ENCODE peak calls at places on chromosomes 5 and 9, in five cellular contexts. One of them, this sample, is unnamed.

GRCh38 chr9:89668216-89668867 is 63.5 kb downstream of the GADD45G start:
- DNase-seq in CD8-positive, alpha-beta memory T cell: peak
- DNase-seq in foreskin fibroblast: no peak
- DNase-seq in stimulated activated CD8-positive, alpha-beta memory T cell treated with anti-CD3 and anti-CD28 coated beads, Interleukin-2, amount 100 ng/mL, for 1 hour: no peak
- DNase-seq in bronchial epithelial cell: no peak
- DNase-seq in this sample: peak

GRCh38 chr9:89606049-89606481 is 1.3 kb downstream of the GADD45G start:
- DNase-seq in bronchial epithelial cell: peak
- DNase-seq in foreskin fibroblast: peak
- DNase-seq in CD8-positive, alpha-beta memory T cell: no peak
- DNase-seq in stimulated activated CD8-positive, alpha-beta memory T cell treated with anti-CD3 and anti-CD28 coated beads, Interleukin-2, amount 100 ng/mL, for 1 hour: peak
- DNase-seq in this sample: no peak

GRCh38 chr5:10712574-10713366 is 48.3 kb downstream of the DAP start:
- DNase-seq in stimulated activated CD8-positive, alpha-beta memory T cell treated with anti-CD3 and anti-CD28 coated beads, Interleukin-2, amount 100 ng/mL, for 1 hour: no peak
- DNase-seq in CD8-positive, alpha-beta memory T cell: no peak
- DNase-seq in foreskin fibroblast: no peak
- DNase-seq in bronchial epithelial cell: no peak
- DNase-seq in this sample: no peak

GRCh38 chr9:134307223-134307600 is 19.0 kb upstream of the RXRA start:
- DNase-seq in CD8-positive, alpha-beta memory T cell: peak
- DNase-seq in bronchial epithelial cell: no peak
- DNase-seq in foreskin fibroblast: no peak
- DNase-seq in stimulated activated CD8-positive, alpha-beta memory T cell treated with anti-CD3 and anti-CD28 coated beads, Interleukin-2, amount 100 ng/mL, for 1 hour: no peak
- DNase-seq in this sample: no peak

GRCh38 chr9:34501889-34502425 is 20.8 kb downstream of the ENHO start:
- DNase-seq in stimulated activated CD8-positive, alpha-beta memory T cell treated with anti-CD3 and anti-CD28 coated beads, Interleukin-2, amount 100 ng/mL, for 1 hour: no peak
- DNase-seq in foreskin fibroblast: peak
- DNase-seq in CD8-positive, alpha-beta memory T cell: no peak
- DNase-seq in bronchial epithelial cell: no peak
- DNase-seq in this sample: no peak

GRCh38 chr9:113215142-113215541 is 5.9 kb downstream of the FKBP15 start:
- DNase-seq in bronchial epithelial cell: peak
- DNase-seq in CD8-positive, alpha-beta memory T cell: no peak
- DNase-seq in stimulated activated CD8-positive, alpha-beta memory T cell treated with anti-CD3 and anti-CD28 coated beads, Interleukin-2, amount 100 ng/mL, for 1 hour: no peak
- DNase-seq in foreskin fibroblast: peak
- DNase-seq in this sample: no peak

GRCh38 chr9:30670805-30671562 is 1713.5 kb upstream of the ACO1 start:
- DNase-seq in stimulated activated CD8-positive, alpha-beta memory T cell treated with anti-CD3 and anti-CD28 coated beads, Interleukin-2, amount 100 ng/mL, for 1 hour: no peak
- DNase-seq in CD8-positive, alpha-beta memory T cell: no peak
- DNase-seq in foreskin fibroblast: no peak
- DNase-seq in bronchial epithelial cell: no peak
- DNase-seq in this sample: no peak

GRCh38 chr9:16514131-16514530 is 356.3 kb downstream of the BNC2 start:
- DNase-seq in foreskin fibroblast: no peak
- DNase-seq in CD8-positive, alpha-beta memory T cell: no peak
- DNase-seq in stimulated activated CD8-positive, alpha-beta memory T cell treated with anti-CD3 and anti-CD28 coated beads, Interleukin-2, amount 100 ng/mL, for 1 hour: no peak
- DNase-seq in bronchial epithelial cell: no peak
- DNase-seq in this sample: no peak

GRCh38 chr9:83477571-83477970 is 60.6 kb downstream of the FRMD3 start:
- DNase-seq in CD8-positive, alpha-beta memory T cell: no peak
- DNase-seq in foreskin fibroblast: peak
- DNase-seq in bronchial epithelial cell: peak
- DNase-seq in stimulated activated CD8-positive, alpha-beta memory T cell treated with anti-CD3 and anti-CD28 coated beads, Interleukin-2, amount 100 ng/mL, for 1 hour: no peak
- DNase-seq in this sample: no peak

GRCh38 chr5:83562817-83563557 is 91.4 kb downstream of the VCAN start:
- DNase-seq in foreskin fibroblast: peak
- DNase-seq in stimulated activated CD8-positive, alpha-beta memory T cell treated with anti-CD3 and anti-CD28 coated beads, Interleukin-2, amount 100 ng/mL, for 1 hour: no peak
- DNase-seq in bronchial epithelial cell: no peak
- DNase-seq in CD8-positive, alpha-beta memory T cell: no peak
- DNase-seq in this sample: no peak

GRCh38 chr5:149221731-149222342 is 49.8 kb upstream of the AFAP1L1 start:
- DNase-seq in foreskin fibroblast: no peak
- DNase-seq in bronchial epithelial cell: no peak
- DNase-seq in CD8-positive, alpha-beta memory T cell: no peak
- DNase-seq in stimulated activated CD8-positive, alpha-beta memory T cell treated with anti-CD3 and anti-CD28 coated beads, Interleukin-2, amount 100 ng/mL, for 1 hour: no peak
- DNase-seq in this sample: no peak

GRCh38 chr9:16352791-16353401 is 517.6 kb downstream of the BNC2 start:
- DNase-seq in foreskin fibroblast: peak
- DNase-seq in CD8-positive, alpha-beta memory T cell: no peak
- DNase-seq in stimulated activated CD8-positive, alpha-beta memory T cell treated with anti-CD3 and anti-CD28 coated beads, Interleukin-2, amount 100 ng/mL, for 1 hour: no peak
- DNase-seq in bronchial epithelial cell: peak
- DNase-seq in this sample: no peak

GRCh38 chr5:51033215-51033614 is 350.0 kb upstream of the ISL1 start:
- DNase-seq in CD8-positive, alpha-beta memory T cell: no peak
- DNase-seq in bronchial epithelial cell: no peak
- DNase-seq in foreskin fibroblast: no peak
- DNase-seq in stimulated activated CD8-positive, alpha-beta memory T cell treated with anti-CD3 and anti-CD28 coated beads, Interleukin-2, amount 100 ng/mL, for 1 hour: no peak
- DNase-seq in this sample: no peak

GRCh38 chr5:108983456-108984092 is 235.9 kb downstream of the FER start:
- DNase-seq in stimulated activated CD8-positive, alpha-beta memory T cell treated with anti-CD3 and anti-CD28 coated beads, Interleukin-2, amount 100 ng/mL, for 1 hour: no peak
- DNase-seq in bronchial epithelial cell: no peak
- DNase-seq in CD8-positive, alpha-beta memory T cell: no peak
- DNase-seq in foreskin fibroblast: peak
- DNase-seq in this sample: no peak

GRCh38 chr5:8770431-8770830 is 775.4 kb downstream of the SEMA5A start:
- DNase-seq in bronchial epithelial cell: peak
- DNase-seq in CD8-positive, alpha-beta memory T cell: no peak
- DNase-seq in foreskin fibroblast: peak
- DNase-seq in stimulated activated CD8-positive, alpha-beta memory T cell treated with anti-CD3 and anti-CD28 coated beads, Interleukin-2, amount 100 ng/mL, for 1 hour: no peak
- DNase-seq in this sample: no peak

GRCh38 chr5:59583810-59584562 is 309.5 kb downstream of the PDE4D start:
- DNase-seq in bronchial epithelial cell: no peak
- DNase-seq in CD8-positive, alpha-beta memory T cell: no peak
- DNase-seq in stimulated activated CD8-positive, alpha-beta memory T cell treated with anti-CD3 and anti-CD28 coated beads, Interleukin-2, amount 100 ng/mL, for 1 hour: no peak
- DNase-seq in foreskin fibroblast: peak
- DNase-seq in this sample: no peak

GRCh38 chr5:74685979-74686631 is 1.1 kb downstream of the HEXB start:
- DNase-seq in CD8-positive, alpha-beta memory T cell: no peak
- DNase-seq in foreskin fibroblast: peak
- DNase-seq in stimulated activated CD8-positive, alpha-beta memory T cell treated with anti-CD3 and anti-CD28 coated beads, Interleukin-2, amount 100 ng/mL, for 1 hour: peak
- DNase-seq in bronchial epithelial cell: no peak
- DNase-seq in this sample: no peak

GRCh38 chr5:18069790-18070189 is 435.5 kb downstream of the TAF11L14 start:
- DNase-seq in bronchial epithelial cell: no peak
- DNase-seq in CD8-positive, alpha-beta memory T cell: no peak
- DNase-seq in foreskin fibroblast: no peak
- DNase-seq in stimulated activated CD8-positive, alpha-beta memory T cell treated with anti-CD3 and anti-CD28 coated beads, Interleukin-2, amount 100 ng/mL, for 1 hour: no peak
- DNase-seq in this sample: no peak

GRCh38 chr5:169745441-169746146 is 108.5 kb downstream of the DOCK2 start:
- DNase-seq in bronchial epithelial cell: peak
- DNase-seq in stimulated activated CD8-positive, alpha-beta memory T cell treated with anti-CD3 and anti-CD28 coated beads, Interleukin-2, amount 100 ng/mL, for 1 hour: no peak
- DNase-seq in CD8-positive, alpha-beta memory T cell: no peak
- DNase-seq in foreskin fibroblast: peak
- DNase-seq in this sample: no peak

GRCh38 chr5:39108987-39109386 is 34.8 kb upstream of the RICTOR start:
- DNase-seq in bronchial epithelial cell: no peak
- DNase-seq in CD8-positive, alpha-beta memory T cell: no peak
- DNase-seq in stimulated activated CD8-positive, alpha-beta memory T cell treated with anti-CD3 and anti-CD28 coated beads, Interleukin-2, amount 100 ng/mL, for 1 hour: no peak
- DNase-seq in foreskin fibroblast: no peak
- DNase-seq in this sample: no peak

GRCh38 chr5:32760091-32760509 is 49.0 kb downstream of the NPR3 start:
- DNase-seq in CD8-positive, alpha-beta memory T cell: no peak
- DNase-seq in stimulated activated CD8-positive, alpha-beta memory T cell treated with anti-CD3 and anti-CD28 coated beads, Interleukin-2, amount 100 ng/mL, for 1 hour: no peak
- DNase-seq in foreskin fibroblast: peak
- DNase-seq in bronchial epithelial cell: peak
- DNase-seq in this sample: no peak

GRCh38 chr5:95564450-95564849 is 9.5 kb downstream of the ARSK start:
- DNase-seq in foreskin fibroblast: no peak
- DNase-seq in bronchial epithelial cell: no peak
- DNase-seq in CD8-positive, alpha-beta memory T cell: no peak
- DNase-seq in stimulated activated CD8-positive, alpha-beta memory T cell treated with anti-CD3 and anti-CD28 coated beads, Interleukin-2, amount 100 ng/mL, for 1 hour: no peak
- DNase-seq in this sample: no peak

GRCh38 chr5:14428302-14429081 is 153.1 kb upstream of the OTULINL start:
- DNase-seq in stimulated activated CD8-positive, alpha-beta memory T cell treated with anti-CD3 and anti-CD28 coated beads, Interleukin-2, amount 100 ng/mL, for 1 hour: no peak
- DNase-seq in foreskin fibroblast: peak
- DNase-seq in CD8-positive, alpha-beta memory T cell: no peak
- DNase-seq in bronchial epithelial cell: peak
- DNase-seq in this sample: no peak

GRCh38 chr5:172770374-172770674 is 671 bp downstream of the DUSP1 start:
- DNase-seq in stimulated activated CD8-positive, alpha-beta memory T cell treated with anti-CD3 and anti-CD28 coated beads, Interleukin-2, amount 100 ng/mL, for 1 hour: no peak
- DNase-seq in CD8-positive, alpha-beta memory T cell: no peak
- DNase-seq in bronchial epithelial cell: no peak
- DNase-seq in foreskin fibroblast: peak
- DNase-seq in this sample: no peak

GRCh38 chr9:21681641-21682040 is 120.8 kb upstream of the MTAP start:
- DNase-seq in bronchial epithelial cell: peak
- DNase-seq in stimulated activated CD8-positive, alpha-beta memory T cell treated with anti-CD3 and anti-CD28 coated beads, Interleukin-2, amount 100 ng/mL, for 1 hour: no peak
- DNase-seq in foreskin fibroblast: peak
- DNase-seq in CD8-positive, alpha-beta memory T cell: no peak
- DNase-seq in this sample: no peak

GRCh38 chr5:41883243-41883642 is 13.0 kb upstream of the OXCT1 start:
- DNase-seq in CD8-positive, alpha-beta memory T cell: no peak
- DNase-seq in bronchial epithelial cell: no peak
- DNase-seq in foreskin fibroblast: no peak
- DNase-seq in stimulated activated CD8-positive, alpha-beta memory T cell treated with anti-CD3 and anti-CD28 coated beads, Interleukin-2, amount 100 ng/mL, for 1 hour: no peak
- DNase-seq in this sample: no peak

GRCh38 chr5:22780756-22781155 is 72.4 kb downstream of the CDH12 start:
- DNase-seq in stimulated activated CD8-positive, alpha-beta memory T cell treated with anti-CD3 and anti-CD28 coated beads, Interleukin-2, amount 100 ng/mL, for 1 hour: no peak
- DNase-seq in bronchial epithelial cell: no peak
- DNase-seq in foreskin fibroblast: no peak
- DNase-seq in CD8-positive, alpha-beta memory T cell: no peak
- DNase-seq in this sample: no peak

GRCh38 chr9:127918201-127919107 is 1.6 kb upstream of the ST6GALNAC4 start:
- DNase-seq in CD8-positive, alpha-beta memory T cell: no peak
- DNase-seq in bronchial epithelial cell: no peak
- DNase-seq in foreskin fibroblast: peak
- DNase-seq in stimulated activated CD8-positive, alpha-beta memory T cell treated with anti-CD3 and anti-CD28 coated beads, Interleukin-2, amount 100 ng/mL, for 1 hour: no peak
- DNase-seq in this sample: no peak

GRCh38 chr5:150294551-150295071 is 5.0 kb upstream of the CAMK2A start:
- DNase-seq in foreskin fibroblast: no peak
- DNase-seq in stimulated activated CD8-positive, alpha-beta memory T cell treated with anti-CD3 and anti-CD28 coated beads, Interleukin-2, amount 100 ng/mL, for 1 hour: no peak
- DNase-seq in bronchial epithelial cell: no peak
- DNase-seq in CD8-positive, alpha-beta memory T cell: no peak
- DNase-seq in this sample: no peak

GRCh38 chr5:72467421-72467820 is 39.8 kb downstream of the ZNF366 start:
- DNase-seq in stimulated activated CD8-positive, alpha-beta memory T cell treated with anti-CD3 and anti-CD28 coated beads, Interleukin-2, amount 100 ng/mL, for 1 hour: no peak
- DNase-seq in foreskin fibroblast: no peak
- DNase-seq in bronchial epithelial cell: no peak
- DNase-seq in CD8-positive, alpha-beta memory T cell: no peak
- DNase-seq in this sample: no peak

This sample was measured in NCI-H2107.